ENCODE peak calls at places on chromosomes 16 and 17, in nine cellular contexts. H is Panc1; Q is ELR; K is thoracic aorta; O is T-helper 9 cell; P is amygdala; J is heart right ventricle; I is EL; U is activated naive CD8-positive, alpha-beta T cell treated with anti-CD3 and anti-CD28 coated beads, Interleukin-2, amount 10 ng/mL, durations not matched to agents 7 days and 5 days. A is an unnamed sample.

GRCh38 chr16:1923299-1924034 is 5.3 kb upstream of the HS3ST6 start:
- DNase-seq in H (no peak), Q (peak; percentile 63), K (no peak), O (no peak), P (no peak), J (no peak), I (peak; percentile 55), U (no peak), A (no peak)

GRCh38 chr17:72525225-72525988 is 404.6 kb downstream of the SOX9 start:
- DNase-seq in H (no peak), Q (no peak), K (no peak), O (no peak), P (no peak), J (no peak), I (no peak), U (no peak), A (no peak)

GRCh38 chr16:14309906-14310305 is 238.8 kb downstream of the MRTFB start:
- DNase-seq in H (no peak), Q (peak; percentile 86), K (no peak), O (no peak), P (no peak), J (no peak), I (peak; percentile 86), U (no peak), A (no peak)

GRCh38 chr16:90048737-90049330 is 28.3 kb downstream of the PRDM7 start:
- DNase-seq in H (no peak), Q (no peak), K (no peak), O (no peak), P (no peak), J (no peak), I (no peak), U (no peak), A (no peak)

GRCh38 chr17:65468321-65468720 is 93.1 kb downstream of the AXIN2 start:
- DNase-seq in H (no peak), Q (no peak), K (no peak), O (no peak), P (no peak), J (no peak), I (no peak), U (no peak), A (no peak)

GRCh38 chr17:9071921-9072503 is 50.7 kb downstream of the NTN1 start:
- DNase-seq in H (no peak), Q (no peak), K (no peak), O (no peak), P (no peak), J (no peak), I (no peak), U (no peak), A (no peak)

GRCh38 chr16:56824804-56825203 is 40.2 kb upstream of the SLC12A3 start:
- DNase-seq in H (no peak), Q (no peak), K (no peak), O (no peak), P (no peak), J (no peak), I (no peak), U (no peak), A (no peak)

GRCh38 chr16:24204150-24204665 is 51.9 kb upstream of the CACNG3 start:
- DNase-seq in H (no peak), Q (no peak), K (no peak), O (no peak), P (no peak), J (no peak), I (no peak), U (no peak), A (no peak)

GRCh38 chr16:23528635-23529016 is 18.3 kb upstream of the GGA2 start:
- DNase-seq in H (no peak), Q (no peak), K (no peak), O (no peak), P (no peak), J (no peak), I (no peak), U (no peak), A (no peak)

GRCh38 chr16:73058221-73058615 is 10.3 kb upstream of the ZFHX3 start:
- DNase-seq in H (no peak), Q (peak; percentile 66), K (no peak), O (no peak), P (no peak), J (no peak), I (peak; percentile 58), U (peak; percentile 67), A (no peak)

GRCh38 chr16:74936902-74937560 is 47.9 kb downstream of the WDR59 start:
- DNase-seq in H (no peak), Q (peak; percentile 85), K (no peak), O (no peak), P (no peak), J (no peak), I (peak; percentile 81), U (no peak), A (no peak)

GRCh38 chr17:55336426-55336825 is 71.7 kb downstream of the HLF start:
- DNase-seq in H (no peak), Q (no peak), K (no peak), O (no peak), P (no peak), J (no peak), I (no peak), U (no peak), A (no peak)

GRCh38 chr16:2855536-2855935 is 2.4 kb downstream of the PRSS22 start:
- DNase-seq in H (no peak), Q (no peak), K (no peak), O (no peak), P (no peak), J (no peak), I (no peak), U (no peak), A (no peak)

GRCh38 chr17:58330997-58331814 is 2.6 kb upstream of the TSPOAP1 start:
- DNase-seq in H (no peak), Q (peak; percentile 61), K (no peak), O (peak; percentile 49), P (no peak), J (no peak), I (no peak), U (peak; percentile 79), A (no peak)

GRCh38 chr16:14337303-14338191 is 266.4 kb downstream of the MRTFB start:
- DNase-seq in H (no peak), Q (no peak), K (no peak), O (no peak), P (no peak), J (no peak), I (no peak), U (no peak), A (no peak)

GRCh38 chr17:8143581-8144400 is 8.4 kb downstream of the PER1 start:
- DNase-seq in H (no peak), Q (no peak), K (no peak), O (no peak), P (no peak), J (no peak), I (no peak), U (no peak), A (no peak)

GRCh38 chr17:21168555-21168865 is 41.7 kb downstream of the DHRS7B start:
- DNase-seq in H (no peak), Q (no peak), K (no peak), O (no peak), P (no peak), J (no peak), I (no peak), U (no peak), A (no peak)

GRCh38 chr17:61467416-61468262 is 15.4 kb downstream of the TBX4 start:
- DNase-seq in H (no peak), Q (peak; percentile 65), K (no peak), O (no peak), P (no peak), J (peak; percentile 46), I (peak; percentile 62), U (peak; percentile 13), A (no peak)

GRCh38 chr16:85105475-85105874 is 6.8 kb downstream of the CIBAR2 start:
- DNase-seq in H (no peak), Q (no peak), K (no peak), O (no peak), P (no peak), J (no peak), I (no peak), U (no peak), A (no peak)

GRCh38 chr16:81261049-81261648 is 22.7 kb downstream of the BCO1 start:
- DNase-seq in H (peak; percentile 13), Q (peak; percentile 40), K (no peak), O (no peak), P (no peak), J (no peak), I (no peak), U (no peak), A (no peak)

GRCh38 chr17:17175917-17176316 is 30.2 kb downstream of the PLD6 start:
- DNase-seq in H (no peak), Q (no peak), K (no peak), O (no peak), P (no peak), J (no peak), I (no peak), U (no peak), A (no peak)

GRCh38 chr17:51653902-51654301 is 393.6 kb downstream of the UTP18 start:
- DNase-seq in H (no peak), Q (no peak), K (no peak), O (no peak), P (no peak), J (no peak), I (no peak), U (no peak), A (no peak)

GRCh38 chr17:9943343-9943742 is 38.3 kb upstream of the RCVRN start:
- DNase-seq in H (no peak), Q (no peak), K (no peak), O (no peak), P (no peak), J (no peak), I (no peak), U (no peak), A (no peak)

GRCh38 chr16:89864421-89864820 is 9.0 kb upstream of the TCF25 start:
- DNase-seq in H (no peak), Q (peak; percentile 55), K (no peak), O (no peak), P (no peak), J (no peak), I (peak; percentile 37), U (no peak), A (no peak)

GRCh38 chr17:13646969-13647368 is 45.2 kb upstream of the HS3ST3A1 start:
- DNase-seq in H (no peak), Q (no peak), K (no peak), O (no peak), P (no peak), J (no peak), I (no peak), U (no peak), A (no peak)

GRCh38 chr17:21129023-21129681 is 2.4 kb downstream of the DHRS7B start:
- DNase-seq in H (no peak), Q (peak; percentile 62), K (no peak), O (no peak), P (no peak), J (peak; percentile 36), I (peak; percentile 50), U (no peak), A (no peak)

GRCh38 chr17:9792181-9792840 is 919 bp upstream of the DHRS7C start:
- DNase-seq in H (no peak), Q (no peak), K (no peak), O (no peak), P (no peak), J (no peak), I (no peak), U (no peak), A (no peak)

GRCh38 chr16:58418601-58419000 is 26.3 kb downstream of the GINS3 start:
- DNase-seq in H (no peak), Q (peak; percentile 38), K (no peak), O (no peak), P (no peak), J (peak; percentile 76), I (peak; percentile 33), U (no peak), A (no peak)

GRCh38 chr17:58336456-58337094 is 8.0 kb upstream of the TSPOAP1 start:
- DNase-seq in H (no peak), Q (no peak), K (no peak), O (no peak), P (no peak), J (no peak), I (no peak), U (peak; percentile 54), A (no peak)

GRCh38 chr17:6701719-6702118 is 11.4 kb downstream of the SLC13A5 start:
- DNase-seq in H (no peak), Q (peak; percentile 38), K (no peak), O (peak; percentile 7), P (no peak), J (no peak), I (peak; percentile 37), U (peak; percentile 56), A (peak; percentile 7)

GRCh38 chr17:58503876-58504275 is 10.6 kb downstream of the MTMR4 start:
- DNase-seq in H (no peak), Q (no peak), K (no peak), O (no peak), P (no peak), J (no peak), I (no peak), U (no peak), A (no peak)